ENCODE peak calls at places on chromosomes 2 and 18, in six cellular contexts. One of them, this sample, is unnamed.

GRCh38 chr2:54143780-54144179 is 28.4 kb downstream of the ACYP2 start:
- DNase-seq in AG09319: no peak
- DNase-seq in upper lobe of right lung: no peak
- DNase-seq in astrocyte of the spinal cord: no peak
- DNase-seq in heart right ventricle: no peak
- DNase-seq in CD4-positive, alpha-beta T cell: no peak
- DNase-seq in this sample: no peak

GRCh38 chr2:27191107-27191829 is 20.6 kb upstream of the ATRAID start:
- DNase-seq in AG09319: no peak
- DNase-seq in upper lobe of right lung: no peak
- DNase-seq in astrocyte of the spinal cord: peak
- DNase-seq in heart right ventricle: peak
- DNase-seq in CD4-positive, alpha-beta T cell: peak
- DNase-seq in this sample: no peak

GRCh38 chr18:26656944-26657536 is 108.7 kb upstream of the KCTD1 start:
- DNase-seq in AG09319: peak
- DNase-seq in upper lobe of right lung: peak
- DNase-seq in astrocyte of the spinal cord: peak
- DNase-seq in heart right ventricle: peak
- DNase-seq in CD4-positive, alpha-beta T cell: no peak
- DNase-seq in this sample: peak

GRCh38 chr2:98822301-98823164 is 91.6 kb upstream of the MGAT4A start:
- DNase-seq in AG09319: no peak
- DNase-seq in upper lobe of right lung: peak
- DNase-seq in astrocyte of the spinal cord: no peak
- DNase-seq in heart right ventricle: peak
- DNase-seq in CD4-positive, alpha-beta T cell: peak
- DNase-seq in this sample: peak

GRCh38 chr2:31214638-31214915 is 2.7 kb downstream of the CAPN14 start:
- DNase-seq in AG09319: no peak
- DNase-seq in upper lobe of right lung: no peak
- DNase-seq in astrocyte of the spinal cord: no peak
- DNase-seq in heart right ventricle: no peak
- DNase-seq in CD4-positive, alpha-beta T cell: no peak
- DNase-seq in this sample: no peak

GRCh38 chr2:184695-185094 is 79.1 kb downstream of the SH3YL1 start:
- DNase-seq in AG09319: no peak
- DNase-seq in upper lobe of right lung: no peak
- DNase-seq in astrocyte of the spinal cord: no peak
- DNase-seq in heart right ventricle: no peak
- DNase-seq in CD4-positive, alpha-beta T cell: no peak
- DNase-seq in this sample: no peak

GRCh38 chr2:113985554-113986397 is 95.9 kb downstream of the ACTR3 start:
- DNase-seq in AG09319: no peak
- DNase-seq in upper lobe of right lung: no peak
- DNase-seq in astrocyte of the spinal cord: no peak
- DNase-seq in heart right ventricle: no peak
- DNase-seq in CD4-positive, alpha-beta T cell: no peak
- DNase-seq in this sample: no peak

GRCh38 chr2:223046470-223047053 is 5.4 kb upstream of the KCNE4 start:
- DNase-seq in AG09319: no peak
- DNase-seq in upper lobe of right lung: no peak
- DNase-seq in astrocyte of the spinal cord: no peak
- DNase-seq in heart right ventricle: no peak
- DNase-seq in CD4-positive, alpha-beta T cell: no peak
- DNase-seq in this sample: no peak

GRCh38 chr2:240591784-240592183 is 5.2 kb downstream of the CAPN10 start:
- DNase-seq in AG09319: no peak
- DNase-seq in upper lobe of right lung: peak
- DNase-seq in astrocyte of the spinal cord: no peak
- DNase-seq in heart right ventricle: no peak
- DNase-seq in CD4-positive, alpha-beta T cell: peak
- DNase-seq in this sample: no peak

GRCh38 chr18:47141289-47141688 is 9.0 kb downstream of the HDHD2 start:
- DNase-seq in AG09319: no peak
- DNase-seq in upper lobe of right lung: no peak
- DNase-seq in astrocyte of the spinal cord: no peak
- DNase-seq in heart right ventricle: no peak
- DNase-seq in CD4-positive, alpha-beta T cell: no peak
- DNase-seq in this sample: no peak

GRCh38 chr2:129462349-129462748 is 517.1 kb upstream of the RAB6C start:
- DNase-seq in AG09319: no peak
- DNase-seq in upper lobe of right lung: no peak
- DNase-seq in astrocyte of the spinal cord: no peak
- DNase-seq in heart right ventricle: no peak
- DNase-seq in CD4-positive, alpha-beta T cell: no peak
- DNase-seq in this sample: no peak

GRCh38 chr2:42495611-42496010 is 1.8 kb upstream of the KCNG3 start:
- DNase-seq in AG09319: no peak
- DNase-seq in upper lobe of right lung: no peak
- DNase-seq in astrocyte of the spinal cord: no peak
- DNase-seq in heart right ventricle: no peak
- DNase-seq in CD4-positive, alpha-beta T cell: no peak
- DNase-seq in this sample: no peak

GRCh38 chr2:42495234-42495581 is 1.4 kb upstream of the KCNG3 start:
- DNase-seq in AG09319: no peak
- DNase-seq in upper lobe of right lung: no peak
- DNase-seq in astrocyte of the spinal cord: no peak
- DNase-seq in heart right ventricle: no peak
- DNase-seq in CD4-positive, alpha-beta T cell: no peak
- DNase-seq in this sample: no peak

GRCh38 chr2:42493885-42494433 is at the start of gene KCNG3:
- DNase-seq in AG09319: no peak
- DNase-seq in upper lobe of right lung: peak
- DNase-seq in astrocyte of the spinal cord: peak
- DNase-seq in heart right ventricle: peak
- DNase-seq in CD4-positive, alpha-beta T cell: peak
- DNase-seq in this sample: peak

GRCh38 chr2:42493468-42493884 is 306 bp downstream of the KCNG3 start:
- DNase-seq in AG09319: no peak
- DNase-seq in upper lobe of right lung: no peak
- DNase-seq in astrocyte of the spinal cord: no peak
- DNase-seq in heart right ventricle: no peak
- DNase-seq in CD4-positive, alpha-beta T cell: no peak
- DNase-seq in this sample: no peak

GRCh38 chr2:42494434-42495233 is 852 bp upstream of the KCNG3 start:
- DNase-seq in AG09319: peak
- DNase-seq in upper lobe of right lung: peak
- DNase-seq in astrocyte of the spinal cord: peak
- DNase-seq in heart right ventricle: peak
- DNase-seq in CD4-positive, alpha-beta T cell: peak
- DNase-seq in this sample: peak
- TF ChIP-seq CTCF in AG09319: peak
- TF ChIP-seq CTCF in upper lobe of right lung: peak
- TF ChIP-seq CTCF in astrocyte of the spinal cord: peak
- TF ChIP-seq CTCF in heart right ventricle: peak
- TF ChIP-seq CTCF in CD4-positive, alpha-beta T cell: peak
- TF ChIP-seq CTCF in this sample: peak

GRCh38 chr2:231709636-231709980 is 1.3 kb downstream of the PTMA start:
- DNase-seq in AG09319: no peak
- DNase-seq in upper lobe of right lung: peak
- DNase-seq in astrocyte of the spinal cord: no peak
- DNase-seq in heart right ventricle: peak
- DNase-seq in CD4-positive, alpha-beta T cell: no peak
- DNase-seq in this sample: no peak
- TF ChIP-seq CTCF in AG09319: no peak
- TF ChIP-seq CTCF in upper lobe of right lung: no peak
- TF ChIP-seq CTCF in astrocyte of the spinal cord: no peak
- TF ChIP-seq CTCF in heart right ventricle: no peak
- TF ChIP-seq CTCF in CD4-positive, alpha-beta T cell: no peak
- TF ChIP-seq CTCF in this sample: no peak

DNA sequence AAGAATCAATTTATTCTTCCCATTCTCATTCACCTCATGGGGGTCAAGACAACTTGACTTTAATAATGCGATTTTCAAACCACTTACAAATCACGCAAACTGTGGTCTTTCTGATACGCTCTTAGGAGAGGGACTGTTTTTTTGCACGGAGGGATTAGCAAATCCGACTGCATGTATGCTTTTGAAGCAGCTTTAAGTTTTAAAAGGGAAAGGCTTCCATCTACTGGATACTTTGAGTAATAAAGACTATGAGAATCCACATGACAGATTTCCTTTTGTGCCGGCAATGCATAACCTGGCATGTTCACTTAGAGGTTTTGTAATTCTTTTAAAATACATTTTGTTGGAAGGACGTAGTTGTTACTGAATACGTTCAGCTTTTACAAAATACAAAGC is 322.9 kb upstream of the KCNJ3 start:
- DNase-seq in AG09319: peak
- DNase-seq in upper lobe of right lung: no peak
- DNase-seq in astrocyte of the spinal cord: peak
- DNase-seq in heart right ventricle: no peak
- DNase-seq in CD4-positive, alpha-beta T cell: no peak
- DNase-seq in this sample: no peak
- TF ChIP-seq CTCF in AG09319: peak
- TF ChIP-seq CTCF in upper lobe of right lung: peak
- TF ChIP-seq CTCF in astrocyte of the spinal cord: no peak
- TF ChIP-seq CTCF in heart right ventricle: no peak
- TF ChIP-seq CTCF in CD4-positive, alpha-beta T cell: no peak
- TF ChIP-seq CTCF in this sample: peak

DNA sequence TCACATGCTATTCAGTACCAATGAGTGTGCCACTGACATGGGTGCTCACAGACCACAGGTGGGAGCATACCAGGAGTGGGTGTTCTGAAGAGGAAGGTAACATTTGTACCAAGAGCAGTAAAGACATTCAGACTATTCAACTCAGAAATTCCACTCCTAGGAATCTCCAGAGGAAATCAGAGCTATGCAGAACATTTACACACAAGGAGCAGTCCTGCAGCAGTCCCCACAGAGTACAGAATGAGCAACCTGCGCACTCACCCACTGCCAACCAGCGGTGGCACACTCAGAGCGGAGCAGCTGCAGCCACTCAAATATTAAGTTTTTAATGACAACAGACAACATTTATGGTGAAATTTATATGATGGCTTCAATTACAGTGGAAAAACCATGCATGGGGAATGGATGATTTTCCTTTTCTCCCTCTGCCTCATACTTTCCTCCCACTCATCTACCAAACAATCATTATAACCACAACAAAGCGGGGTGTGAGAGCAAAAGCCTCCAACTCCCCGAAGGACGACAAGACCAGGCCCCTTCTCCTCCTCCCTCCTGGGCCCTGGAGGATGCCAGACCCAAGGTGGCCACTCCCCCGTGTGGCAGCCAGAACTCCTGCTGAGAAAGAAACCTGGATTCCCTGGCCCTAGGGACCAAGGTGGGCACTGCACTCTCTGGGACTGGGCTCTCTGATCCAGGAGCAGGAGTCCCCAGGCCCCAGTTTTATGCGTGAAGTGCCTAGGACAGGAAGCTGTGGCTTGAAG is 5.4 kb downstream of the HS6ST1 start:
- DNase-seq in AG09319: no peak
- DNase-seq in upper lobe of right lung: no peak
- DNase-seq in astrocyte of the spinal cord: no peak
- DNase-seq in heart right ventricle: no peak
- DNase-seq in CD4-positive, alpha-beta T cell: peak
- DNase-seq in this sample: peak
- TF ChIP-seq CTCF in AG09319: peak
- TF ChIP-seq CTCF in upper lobe of right lung: no peak
- TF ChIP-seq CTCF in astrocyte of the spinal cord: peak
- TF ChIP-seq CTCF in heart right ventricle: no peak
- TF ChIP-seq CTCF in CD4-positive, alpha-beta T cell: no peak
- TF ChIP-seq CTCF in this sample: peak

DNA sequence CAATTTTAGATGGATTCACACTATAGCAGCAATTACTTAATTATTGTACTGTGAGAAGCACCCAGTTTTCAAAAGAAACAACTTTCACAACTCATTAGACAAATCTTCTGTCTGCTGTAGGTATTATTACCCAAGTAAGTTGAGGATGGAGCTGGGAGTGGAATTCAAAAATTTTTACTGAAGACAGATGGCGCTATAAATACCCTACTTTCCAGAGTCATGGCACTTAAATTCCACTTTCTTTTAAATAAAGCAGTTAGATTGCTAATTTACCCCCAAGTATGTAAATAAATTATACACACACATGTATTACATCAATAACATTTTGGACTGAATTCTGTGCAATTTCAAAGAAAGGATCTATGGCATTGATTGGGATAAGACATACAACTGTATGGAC is 166.8 kb downstream of the FTCDNL1 start:
- DNase-seq in AG09319: no peak
- DNase-seq in upper lobe of right lung: no peak
- DNase-seq in astrocyte of the spinal cord: no peak
- DNase-seq in heart right ventricle: no peak
- DNase-seq in CD4-positive, alpha-beta T cell: no peak
- DNase-seq in this sample: no peak
- TF ChIP-seq CTCF in AG09319: no peak
- TF ChIP-seq CTCF in upper lobe of right lung: no peak
- TF ChIP-seq CTCF in astrocyte of the spinal cord: no peak
- TF ChIP-seq CTCF in heart right ventricle: no peak
- TF ChIP-seq CTCF in CD4-positive, alpha-beta T cell: no peak
- TF ChIP-seq CTCF in this sample: no peak

GRCh38 chr18:48861181-48861715 is 89.5 kb downstream of the SMAD7 start:
- DNase-seq in AG09319: no peak
- DNase-seq in upper lobe of right lung: peak
- DNase-seq in astrocyte of the spinal cord: no peak
- DNase-seq in heart right ventricle: no peak
- DNase-seq in CD4-positive, alpha-beta T cell: no peak
- DNase-seq in this sample: no peak
- TF ChIP-seq CTCF in AG09319: no peak
- TF ChIP-seq CTCF in upper lobe of right lung: no peak
- TF ChIP-seq CTCF in astrocyte of the spinal cord: no peak
- TF ChIP-seq CTCF in heart right ventricle: no peak
- TF ChIP-seq CTCF in CD4-positive, alpha-beta T cell: no peak
- TF ChIP-seq CTCF in this sample: no peak

DNA sequence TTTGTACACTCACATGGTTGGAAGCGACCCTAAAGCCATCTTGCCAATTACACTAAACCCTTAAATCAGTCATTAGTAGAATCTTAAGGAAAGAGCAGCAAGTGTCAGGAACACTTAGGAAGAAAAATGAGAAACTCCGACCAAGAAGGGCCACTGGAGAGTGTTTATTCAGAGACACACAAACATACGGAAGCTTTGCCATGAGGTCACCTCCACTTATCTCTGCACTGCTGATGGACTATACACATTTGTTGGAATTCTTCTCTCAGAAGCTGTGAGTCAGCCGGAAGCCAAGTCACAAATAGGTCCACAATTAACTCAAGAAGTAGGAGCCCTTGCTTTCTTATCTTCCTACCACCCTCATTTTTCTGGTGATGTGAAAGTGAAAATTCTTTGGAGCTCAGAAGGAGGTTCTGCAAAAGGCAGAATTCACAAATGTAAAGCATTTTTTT is 21.6 kb downstream of the BMP10 start:
- DNase-seq in AG09319: no peak
- DNase-seq in upper lobe of right lung: no peak
- DNase-seq in astrocyte of the spinal cord: no peak
- DNase-seq in heart right ventricle: no peak
- DNase-seq in CD4-positive, alpha-beta T cell: no peak
- DNase-seq in this sample: no peak
- TF ChIP-seq CTCF in AG09319: no peak
- TF ChIP-seq CTCF in upper lobe of right lung: no peak
- TF ChIP-seq CTCF in astrocyte of the spinal cord: no peak
- TF ChIP-seq CTCF in heart right ventricle: no peak
- TF ChIP-seq CTCF in CD4-positive, alpha-beta T cell: no peak
- TF ChIP-seq CTCF in this sample: no peak